ENCODE peak calls at places on chromosomes 13 and 19, in five cellular contexts. H is ureter; I is stimulated activated naive CD8-positive, alpha-beta T cell treated with anti-CD3 and anti-CD28 coated beads, Interleukin-15, amount 100 ng/mL, for 72 hours; O is GM04503; F is GM12864. J is an unnamed sample.

GRCh38 chr13:26457212-26457611 is 100.3 kb upstream of the WASF3 start:
- DNase-seq in H (no peak), I (no peak), O (no peak), F (no peak), J (no peak)

GRCh38 chr13:28392428-28392827 is 102.5 kb downstream of the FLT1 start:
- DNase-seq in H (no peak), I (no peak), O (no peak), F (no peak), J (no peak)

GRCh38 chr19:3285647-3286176 is 61.3 kb downstream of the CELF5 start:
- DNase-seq in H (no peak), I (peak), O (no peak), F (no peak), J (no peak)

GRCh38 chr13:99197257-99197651 is 3.4 kb upstream of the UBAC2 start:
- DNase-seq in H (no peak), I (no peak), O (no peak), F (no peak), J (no peak)

GRCh38 chr19:752652-753517 is 2.0 kb downstream of the MISP start:
- DNase-seq in H (peak), I (no peak), O (peak), F (no peak), J (no peak)

GRCh38 chr19:50857366-50857765 is 2.7 kb downstream of the KLK3 start:
- DNase-seq in H (no peak), I (no peak), O (no peak), F (no peak), J (no peak)

GRCh38 chr13:31050486-31051400 is 111.0 kb downstream of the HSPH1 start:
- DNase-seq in H (no peak), I (no peak), O (no peak), F (no peak), J (no peak)

GRCh38 chr13:113646376-113646775 is 11.6 kb downstream of the ATP4B start:
- DNase-seq in H (no peak), I (no peak), O (no peak), F (no peak), J (no peak)

GRCh38 chr19:35557539-35558399 is 5.7 kb downstream of the ATP4A start:
- DNase-seq in H (no peak), I (peak), O (no peak), F (no peak), J (no peak)

GRCh38 chr19:19057317-19057716 is 6.5 kb upstream of the SLC25A42 start:
- DNase-seq in H (no peak), I (no peak), O (no peak), F (no peak), J (no peak)

GRCh38 chr13:52411629-52412028 is 5.7 kb upstream of the THSD1 start:
- DNase-seq in H (no peak), I (no peak), O (peak), F (no peak), J (peak)

GRCh38 chr13:33764716-33765115 is 53.2 kb upstream of the RFC3 start:
- DNase-seq in H (no peak), I (no peak), O (no peak), F (no peak), J (no peak)

GRCh38 chr19:33214621-33215020 is 11.0 kb downstream of the SLC7A10 start:
- DNase-seq in H (no peak), I (no peak), O (no peak), F (no peak), J (no peak)

GRCh38 chr19:55442372-55443044 is 592 bp downstream of the SHISA7 start:
- DNase-seq in H (no peak), I (no peak), O (no peak), F (no peak), J (no peak)

GRCh38 chr13:31530883-31531282 is 208.4 kb upstream of the RXFP2 start:
- DNase-seq in H (no peak), I (no peak), O (no peak), F (no peak), J (no peak)

GRCh38 chr13:60016229-60016628 is 147.5 kb downstream of the DIAPH3 start:
- DNase-seq in H (no peak), I (no peak), O (no peak), F (no peak), J (no peak)

GRCh38 chr19:31354316-31354715 is 5.1 kb upstream of the TSHZ3 start:
- DNase-seq in H (no peak), I (no peak), O (no peak), F (no peak), J (no peak)

GRCh38 chr19:32178841-32179410 is 166.5 kb upstream of the ZNF507 start:
- DNase-seq in H (peak), I (no peak), O (no peak), F (no peak), J (no peak)

GRCh38 chr19:3440082-3440481 is 40.2 kb downstream of the SMIM24 start:
- DNase-seq in H (no peak), I (peak), O (no peak), F (no peak), J (no peak)

GRCh38 chr19:42274065-42274682 is 5.1 kb downstream of the CIC start:
- DNase-seq in H (peak), I (no peak), O (no peak), F (no peak), J (no peak)

GRCh38 chr19:47544075-47544474 is 28.9 kb downstream of the ZNF541 start:
- DNase-seq in H (no peak), I (no peak), O (no peak), F (no peak), J (no peak)

GRCh38 chr13:49649244-49649962 is 21.1 kb downstream of the ARL11 start:
- DNase-seq in H (no peak), I (no peak), O (no peak), F (no peak), J (no peak)

GRCh38 chr19:30566681-30567420 is 194.7 kb downstream of the ZNF536 start:
- DNase-seq in H (no peak), I (no peak), O (no peak), F (no peak), J (no peak)

GRCh38 chr13:34347784-34348573 is 530.0 kb downstream of the RFC3 start:
- DNase-seq in H (peak), I (no peak), O (no peak), F (no peak), J (peak)

GRCh38 chr19:56348289-56348877 is 33.7 kb upstream of the ZSCAN5A start:
- DNase-seq in H (no peak), I (peak), O (no peak), F (no peak), J (no peak)

GRCh38 chr13:25286308-25286968 is 850 bp downstream of the MTMR6 start:
- DNase-seq in H (no peak), I (peak), O (no peak), F (peak), J (no peak)

GRCh38 chr13:33138441-33138840 is 122.2 kb downstream of the KL start:
- DNase-seq in H (peak), I (no peak), O (no peak), F (no peak), J (no peak)

GRCh38 chr19:35609881-35610353 is 2.6 kb upstream of the HAUS5 start:
- DNase-seq in H (no peak), I (peak), O (no peak), F (peak), J (no peak)

GRCh38 chr13:80040219-80040976 is 300.5 kb downstream of the SPRY2 start:
- DNase-seq in H (no peak), I (no peak), O (peak), F (no peak), J (peak)

GRCh38 chr13:46140044-46140443 is 35.2 kb upstream of the CPB2 start:
- DNase-seq in H (no peak), I (no peak), O (no peak), F (no peak), J (no peak)

GRCh38 chr19:36244066-36244465 is 29.2 kb downstream of the ZNF146 start:
- DNase-seq in H (peak), I (no peak), O (no peak), F (no peak), J (no peak)

GRCh38 chr19:35733180-35734125 is 8.8 kb downstream of the IGFLR1 start:
- DNase-seq in H (no peak), I (no peak), O (no peak), F (no peak), J (no peak)

GRCh38 chr13:113927661-113928581 is 46.0 kb downstream of the C13orf46 start:
- DNase-seq in H (peak), I (no peak), O (peak), F (no peak), J (no peak)

GRCh38 chr19:2149980-2150793 is 1.2 kb downstream of the AP3D1 start:
- DNase-seq in H (no peak), I (peak), O (no peak), F (no peak), J (no peak)

GRCh38 chr19:35349614-35350521 is 2.2 kb downstream of the FFAR1 start:
- DNase-seq in H (no peak), I (peak), O (no peak), F (no peak), J (no peak)

J was measured in epithelial cell of proximal tubule.